ENCODE peak calls at places on chromosomes 4 and X, in five cellular contexts. V is LHCN-M2, Y is Calu3, Z is T47D, N is heart right ventricle. E is an unnamed sample.
A peak's percentile ranks its signal among the peaks of the same experiment; 100 is the strongest.

GRCh38 chr4:93359609-93360008 is 468.9 kb upstream of the ATOH1 start:
- DNase-seq in N (no peak), V (no peak), Y (no peak), Z (no peak), E (no peak)

GRCh38 chr4:30714408-30715031 is 5.6 kb upstream of the PCDH7 start:
- DNase-seq in V (peak; percentile 60), Z (peak; percentile 42), N (no peak), Y (peak; percentile 48), E (no peak)

GRCh38 chr4:6472387-6473263 is at the start of gene PPP2R2C:
- DNase-seq in V (no peak), Y (peak; percentile 43), Z (peak; percentile 69), N (no peak), E (peak; percentile 38)

GRCh38 chr4:107666134-107666533 is 53.9 kb downstream of the PAPSS1 start:
- DNase-seq in Y (no peak), Z (no peak), N (no peak), V (peak; percentile 45), E (no peak)

GRCh38 chrX:140503714-140504351 is 1.0 kb downstream of the SOX3 start:
- DNase-seq in N (peak; percentile 18), Z (no peak), Y (no peak), V (no peak), E (no peak)

GRCh38 chr4:156962551-156962974 is 9.0 kb downstream of the PDGFC start:
- DNase-seq in Y (no peak), Z (no peak), N (no peak), V (peak; percentile 84), E (no peak)

GRCh38 chrX:72340046-72340445 is 34.3 kb upstream of the CITED1 start:
- DNase-seq in Y (no peak), Z (no peak), N (no peak), V (no peak), E (no peak)

GRCh38 chr4:6021831-6022606 is 3.8 kb upstream of the C4orf50 start:
- DNase-seq in V (no peak), Y (no peak), N (no peak), Z (no peak), E (no peak)

GRCh38 chr4:76120199-76120598 is 28.0 kb downstream of the NUP54 start:
- DNase-seq in V (peak; percentile 35), Z (no peak), N (no peak), Y (no peak), E (no peak)

GRCh38 chr4:173747537-173748257 is 217.7 kb upstream of the HAND2 start:
- DNase-seq in V (no peak), Y (no peak), Z (no peak), N (no peak), E (no peak)

GRCh38 chrX:11766487-11766886 is 8.4 kb downstream of the MSL3 start:
- DNase-seq in V (no peak), Y (no peak), Z (no peak), N (no peak), E (no peak)

GRCh38 chrX:37380920-37381319 is 31.8 kb downstream of the PRRG1 start:
- DNase-seq in V (peak; percentile 71), Y (peak; percentile 48), Z (no peak), N (no peak), E (no peak)

E was measured in mesothelial cell of epicardium.